ENCODE peak calls at places on chromosome 11, in ten cellular contexts. P is hepatocyte, M is fibroblast of the aortic adventitia, N is body of pancreas, J is PC-9, F is fibroblast of pulmonary artery, U is HL-60, Q is adrenal gland, T is breast epithelium, C is GM06990. S is an unnamed sample.

GRCh38 chr11:34830648-34831047 is 85.5 kb downstream of the APIP start:
- DNase-seq in N (no peak), C (no peak), T (no peak), F (peak), U (no peak), P (no peak), J (no peak), Q (no peak), M (peak), S (no peak)

GRCh38 chr11:107973641-107974040 is 35.1 kb upstream of the CUL5 start:
- DNase-seq in J (no peak), M (no peak), T (no peak), C (no peak), Q (no peak), U (no peak), N (no peak), F (no peak), P (no peak), S (no peak)

GRCh38 chr11:114180301-114181055 is 115.7 kb upstream of the NNMT start:
- DNase-seq in M (peak), J (no peak), P (peak), T (no peak), C (no peak), N (peak), U (no peak), Q (no peak), F (peak), S (no peak)

GRCh38 chr11:6096417-6096816 is 11.1 kb upstream of the OR56B4 start:
- DNase-seq in T (no peak), Q (no peak), J (no peak), N (no peak), F (peak), C (no peak), U (no peak), P (no peak), M (peak), S (no peak)

GRCh38 chr11:122210378-122210995 is 94.5 kb upstream of the BLID start:
- DNase-seq in J (no peak), T (no peak), U (no peak), C (no peak), M (peak), F (no peak), Q (no peak), N (no peak), P (peak), S (no peak)

GRCh38 chr11:122163420-122163819 is 47.4 kb upstream of the BLID start:
- DNase-seq in U (no peak), N (no peak), Q (no peak), C (no peak), F (peak), M (peak), P (no peak), T (no peak), J (no peak), S (peak)

GRCh38 chr11:111680486-111681175 is 78.4 kb downstream of the SIK2 start:
- DNase-seq in C (no peak), P (no peak), T (no peak), J (no peak), F (no peak), M (no peak), Q (no peak), N (no peak), U (no peak), S (no peak)

GRCh38 chr11:10899542-10899830 is 41.6 kb upstream of the ZBED5 start:
- DNase-seq in N (no peak), U (no peak), F (no peak), J (peak), C (no peak), M (no peak), P (peak), T (no peak), Q (no peak), S (no peak)

GRCh38 chr11:114193730-114194674 is 102.2 kb upstream of the NNMT start:
- DNase-seq in F (peak), J (no peak), T (no peak), U (no peak), N (no peak), P (no peak), Q (no peak), C (no peak), M (no peak), S (no peak)

GRCh38 chr11:34050536-34050935 is 995 bp upstream of the CAPRIN1 start:
- DNase-seq in P (no peak), F (peak), J (no peak), Q (no peak), N (no peak), C (no peak), U (no peak), M (peak), T (no peak), S (peak)

GRCh38 chr11:58059011-58059358 is 28.2 kb downstream of the OR6Q1 start:
- DNase-seq in Q (no peak), U (no peak), F (peak), M (peak), P (peak), T (no peak), C (no peak), N (peak), J (no peak), S (peak)

GRCh38 chr11:69297926-69298777 is 4.2 kb downstream of the MYEOV start:
- DNase-seq in F (peak), M (peak), J (peak), N (peak), C (peak), P (peak), Q (peak), U (peak), T (peak), S (peak)

GRCh38 chr11:18384157-18384641 is 10.2 kb upstream of the LDHA start:
- DNase-seq in C (no peak), P (peak), F (peak), Q (peak), T (peak), M (peak), N (peak), U (peak), J (peak), S (peak)

GRCh38 chr11:127445476-127445875 is 444.9 kb upstream of the KIRREL3 start:
- DNase-seq in U (no peak), Q (no peak), C (no peak), F (no peak), T (no peak), M (no peak), N (no peak), J (no peak), P (no peak), S (no peak)

GRCh38 chr11:134207538-134208239 is 16.1 kb downstream of the NCAPD3 start:
- DNase-seq in J (peak), P (peak), M (peak), F (peak), C (no peak), U (peak), Q (peak), T (no peak), N (peak), S (peak)

GRCh38 chr11:108511851-108512474 is 13.8 kb upstream of the POGLUT3 start:
- DNase-seq in T (no peak), J (no peak), Q (no peak), C (no peak), F (peak), U (no peak), P (peak), M (peak), N (no peak), S (peak)

GRCh38 chr11:843818-844692 is 1.4 kb downstream of the TSPAN4 start:
- DNase-seq in C (no peak), P (peak), U (no peak), Q (peak), J (peak), M (peak), N (peak), T (peak), F (peak), S (peak)

GRCh38 chr11:74004046-74004693 is 4.7 kb downstream of the UCP3 start:
- DNase-seq in U (no peak), C (no peak), Q (no peak), F (no peak), P (no peak), N (no peak), M (no peak), T (no peak), J (no peak), S (no peak)

GRCh38 chr11:21511835-21512440 is 680.9 kb upstream of the ANO5 start:
- DNase-seq in J (peak), N (peak), F (peak), C (no peak), T (peak), Q (peak), M (peak), U (peak), P (peak), S (peak)

GRCh38 chr11:113556036-113556435 is 80.8 kb upstream of the DRD2 start:
- DNase-seq in T (no peak), N (no peak), J (no peak), F (no peak), C (no peak), U (no peak), Q (no peak), M (no peak), P (no peak), S (no peak)

GRCh38 chr11:120137187-120137610 is 714 bp downstream of the TRIM29 start:
- DNase-seq in T (no peak), U (no peak), P (no peak), Q (peak), J (no peak), F (no peak), N (no peak), C (no peak), M (no peak), S (no peak)

GRCh38 chr11:14907411-14908213 is 15.6 kb upstream of the CYP2R1 start:
- DNase-seq in M (peak), J (peak), C (peak), T (peak), N (peak), U (peak), Q (peak), P (peak), F (peak), S (peak)

GRCh38 chr11:120335928-120336640 is at the start of gene ARHGEF12:
- DNase-seq in C (peak), P (peak), Q (peak), F (peak), N (peak), T (peak), J (peak), U (peak), M (peak), S (peak)

DNA sequence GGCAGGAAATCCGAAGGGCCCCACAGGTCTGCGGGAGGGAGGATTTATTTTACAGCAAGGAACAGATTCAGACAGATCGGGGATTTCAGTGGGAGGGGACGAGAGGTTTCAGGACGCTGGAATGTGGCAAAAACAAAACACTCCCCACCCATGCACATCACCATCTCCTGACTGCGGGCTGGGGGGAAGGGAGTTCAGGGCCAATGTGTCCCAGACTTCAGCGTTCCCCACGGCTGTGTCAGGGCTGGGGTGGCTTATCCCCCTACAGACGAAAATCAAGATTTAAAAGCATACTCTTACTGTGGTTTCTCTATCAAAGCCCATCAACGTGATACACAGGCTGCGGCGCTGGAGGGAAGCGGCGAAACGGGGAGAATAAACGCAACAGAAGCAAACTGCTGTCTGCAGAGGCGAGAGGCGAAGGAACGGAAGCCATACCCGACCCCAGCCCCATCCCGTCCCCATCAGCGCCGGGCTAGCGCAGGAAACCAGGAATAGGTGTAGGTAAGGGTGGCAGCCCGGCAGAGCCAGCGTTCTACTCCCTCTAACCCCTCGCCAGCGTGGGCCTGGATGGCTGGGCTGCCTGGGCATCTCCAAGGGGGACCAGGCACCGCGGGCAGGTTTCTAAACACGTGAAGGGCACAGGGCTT is 2.7 kb downstream of the TENM4 start:
- DNase-seq in F (no peak), C (peak), U (no peak), J (no peak), P (peak), Q (peak), N (no peak), M (peak), T (no peak), S (peak)
- H3K4me3 ChIP-seq in F (peak), C (no peak), U (no peak), J (no peak), P (peak), Q (no peak), N (no peak), M (peak), T (peak), S (peak)

GRCh38 chr11:43988040-43988793 is 45.8 kb downstream of the C11orf96 start:
- DNase-seq in M (peak), U (no peak), T (no peak), N (no peak), C (no peak), F (peak), J (no peak), P (no peak), Q (no peak), S (no peak)
- TF ChIP-seq CTCF in M (peak), U (no peak), T (no peak), N (no peak), C (peak), F (peak), J (peak), P (no peak), Q (no peak), S (peak)

DNA sequence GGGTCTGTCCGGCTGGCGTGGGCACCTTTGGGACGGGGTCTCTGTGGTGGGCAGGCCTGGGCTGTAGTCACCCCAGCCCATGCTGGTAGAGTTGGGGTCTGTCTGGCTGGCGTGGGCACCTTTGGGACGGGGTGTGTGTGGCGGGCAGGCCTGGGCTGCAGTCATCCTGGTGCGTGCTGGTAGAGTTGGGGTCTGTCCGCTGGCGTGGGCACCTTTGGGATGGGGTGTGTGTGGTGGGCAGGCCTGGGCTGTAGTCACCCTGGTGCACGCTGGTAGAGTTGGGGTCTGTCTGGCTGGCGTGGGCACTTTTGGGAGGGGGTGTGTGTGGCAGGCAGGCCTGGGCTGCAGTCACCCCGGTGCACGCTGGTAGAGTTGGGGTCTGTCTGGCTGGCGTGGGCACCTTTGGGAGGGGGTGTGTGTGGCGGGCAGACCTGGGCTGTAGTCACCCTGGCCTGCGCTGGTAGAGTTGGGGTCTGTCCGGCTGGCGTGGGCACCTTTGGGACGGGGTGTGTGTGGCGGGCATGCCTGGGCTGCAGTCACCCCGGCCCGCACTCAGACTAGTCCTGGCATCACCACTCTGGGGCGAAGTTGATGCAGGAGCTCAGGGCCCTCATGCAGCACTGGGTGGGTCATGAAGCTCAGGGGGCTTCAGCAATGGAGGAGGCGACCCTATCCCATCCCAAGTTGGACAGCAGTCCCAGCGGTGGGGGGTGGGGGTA is 19.3 kb downstream of the PRR33 start:
- DNase-seq in T (no peak), F (no peak), N (no peak), C (no peak), U (no peak), P (no peak), J (no peak), M (no peak), Q (peak), S (no peak)
- H3K4me3 ChIP-seq in T (peak), F (no peak), N (no peak), C (no peak), U (no peak), P (no peak), J (no peak), M (no peak), Q (no peak), S (no peak)

GRCh38 chr11:101438126-101438525 is 145.7 kb downstream of the TRPC6 start:
- DNase-seq in Q (no peak), M (no peak), T (no peak), N (no peak), F (no peak), C (no peak), J (no peak), P (no peak), U (no peak), S (no peak)

GRCh38 chr11:101442171-101442570 is 141.6 kb downstream of the TRPC6 start:
- DNase-seq in M (peak), C (no peak), Q (peak), T (no peak), P (no peak), F (peak), J (no peak), U (no peak), N (peak), S (peak)

GRCh38 chr11:101436511-101437142 is 147.2 kb downstream of the TRPC6 start:
- DNase-seq in Q (peak), C (no peak), U (peak), P (peak), T (no peak), J (peak), N (peak), F (peak), M (peak), S (peak)

GRCh38 chr11:101441747-101442146 is 142.1 kb downstream of the TRPC6 start:
- DNase-seq in N (peak), C (no peak), T (peak), J (no peak), P (no peak), Q (peak), M (no peak), F (no peak), U (no peak), S (no peak)

GRCh38 chr11:101439488-101439887 is 144.3 kb downstream of the TRPC6 start:
- DNase-seq in Q (no peak), F (no peak), T (no peak), N (no peak), P (no peak), U (no peak), J (no peak), C (no peak), M (no peak), S (no peak)
- TF ChIP-seq CTCF in Q (no peak), F (no peak), T (no peak), N (no peak), P (no peak), U (no peak), J (peak), C (peak), M (no peak), S (peak)

S was measured in AG10803.